ENCODE peak calls at places on chromosome 10, in ten cellular contexts. Y is Peyer's patch, Z is NCI-H2081, P is ovary, J is Caki2, B is NCI-H1417, F is SK-N-SH, U is upper lobe of left lung, K is spleen, S is non-pigmented ciliary epithelial cell. Q is an unnamed sample.

GRCh38 chr10:98748298-98748697 is 301.6 kb upstream of the HPS1 start:
- DNase-seq in Y (no peak), Z (no peak), P (no peak), J (no peak), B (peak; percentile 36), F (peak; percentile 24), U (no peak), K (no peak), S (no peak), Q (peak; percentile 1)

GRCh38 chr10:93893646-93894515 is at the start of gene SLC35G1:
- DNase-seq in Y (peak; percentile 82), Z (peak; percentile 60), P (peak; percentile 49), J (peak; percentile 72), B (peak; percentile 62), F (peak; percentile 95), U (peak; percentile 61), K (peak; percentile 91), S (no peak), Q (peak; percentile 16)

GRCh38 chr10:100504101-100504500 is 15.6 kb downstream of the SEC31B start:
- DNase-seq in Y (no peak), Z (no peak), P (no peak), J (no peak), B (no peak), F (no peak), U (no peak), K (no peak), S (no peak), Q (no peak)

GRCh38 chr10:75935650-75936400 is 504.4 kb downstream of the LRMDA start:
- DNase-seq in Y (no peak), Z (peak; percentile 46), P (no peak), J (no peak), B (no peak), F (no peak), U (no peak), K (no peak), S (no peak), Q (no peak)

GRCh38 chr10:48895198-48895720 is 44.4 kb downstream of the LRRC18 start:
- DNase-seq in Y (no peak), Z (no peak), P (no peak), J (no peak), B (no peak), F (no peak), U (no peak), K (no peak), S (no peak), Q (no peak)

GRCh38 chr10:23096814-23097549 is 1.6 kb downstream of the MSRB2 start:
- DNase-seq in Y (no peak), Z (peak; percentile 5), P (peak; percentile 50), J (no peak), B (peak; percentile 57), F (peak; percentile 43), U (peak; percentile 36), K (no peak), S (no peak), Q (no peak)

GRCh38 chr10:96257944-96258343 is 13.4 kb downstream of the BLNK start:
- DNase-seq in Y (no peak), Z (no peak), P (no peak), J (no peak), B (no peak), F (no peak), U (no peak), K (no peak), S (no peak), Q (no peak)

GRCh38 chr10:60114765-60115586 is 208.6 kb upstream of the CCDC6 start:
- DNase-seq in Y (no peak), Z (peak; percentile 24), P (no peak), J (peak; percentile 54), B (peak; percentile 13), F (peak; percentile 14), U (no peak), K (no peak), S (peak; percentile 45), Q (peak; percentile 24)

GRCh38 chr10:102398172-102399020 is 2.9 kb downstream of the NFKB2 start:
- DNase-seq in Y (no peak), Z (no peak), P (no peak), J (no peak), B (no peak), F (no peak), U (no peak), K (peak; percentile 81), S (no peak), Q (no peak)